ENCODE peak calls at places on chromosome 22, in seven cellular contexts. J is H1, M is HepG2, B is HCT116, Q is SK-N-SH, P is K562, S is GM12878. F is an unnamed sample.

GRCh38 chr22:43150731-43151206 is 590 bp upstream of the TSPO start:
- DNase-seq in S (no peak), Q (no peak), J (no peak), B (no peak), M (no peak), P (no peak), F (no peak)

GRCh38 chr22:38416621-38417251 is 38.3 kb downstream of the KCNJ4 start:
- DNase-seq in S (no peak), J (no peak), B (no peak), M (no peak), P (no peak), Q (no peak), F (no peak)

GRCh38 chr22:43528601-43529360 is 117.0 kb downstream of the MPPED1 start:
- DNase-seq in S (no peak), Q (no peak), P (no peak), M (no peak), J (no peak), B (no peak), F (no peak)

GRCh38 chr22:27800250-27801131 is 1.1 kb downstream of the MN1 start:
- DNase-seq in J (no peak), B (no peak), S (no peak), M (no peak), Q (peak), P (peak), F (peak)

GRCh38 chr22:44363980-44364749 is 51.4 kb upstream of the SHISAL1 start:
- DNase-seq in B (no peak), P (no peak), M (no peak), S (no peak), Q (peak), J (no peak), F (no peak)

GRCh38 chr22:37283393-37283937 is 1.2 kb downstream of the CYTH4 start:
- DNase-seq in P (no peak), J (peak), B (no peak), Q (peak), M (no peak), S (no peak), F (no peak)

GRCh38 chr22:26168934-26169311 is 339 bp upstream of the SEZ6L start:
- DNase-seq in B (no peak), J (no peak), Q (no peak), M (no peak), S (no peak), P (no peak), F (no peak)

GRCh38 chr22:23068832-23069385 is 1.4 kb upstream of the GNAZ start:
- DNase-seq in J (no peak), M (no peak), P (no peak), S (no peak), B (no peak), Q (no peak), F (no peak)

GRCh38 chr22:49497266-49497665 is 330.4 kb downstream of the BRD1 start:
- DNase-seq in S (no peak), P (no peak), Q (no peak), M (peak), J (no peak), B (peak), F (no peak)

GRCh38 chr22:39097098-39098020 is at the start of gene APOBEC3H:
- DNase-seq in J (no peak), Q (no peak), M (no peak), P (peak), S (no peak), B (peak), F (no peak)

GRCh38 chr22:17145021-17145680 is 13.9 kb downstream of the HDHD5 start:
- DNase-seq in J (no peak), S (no peak), Q (no peak), P (no peak), M (no peak), B (no peak), F (no peak)

GRCh38 chr22:21443057-21443734 is 24.0 kb upstream of the TMEM191C start:
- DNase-seq in J (peak), P (no peak), S (no peak), Q (no peak), B (no peak), M (no peak), F (no peak)

GRCh38 chr22:19169002-19169946 is 9.3 kb downstream of the SLC25A1 start:
- DNase-seq in S (no peak), P (peak), M (no peak), J (peak), B (no peak), Q (peak), F (no peak)

GRCh38 chr22:27139935-27140493 is 482.6 kb downstream of the MIAT start:
- DNase-seq in M (no peak), P (no peak), Q (peak), J (no peak), B (no peak), S (no peak), F (no peak)

GRCh38 chr22:32803020-32803758 is 1.7 kb downstream of the TIMP3 start:
- DNase-seq in P (no peak), Q (no peak), J (no peak), S (no peak), B (no peak), M (no peak), F (no peak)

GRCh38 chr22:28923826-28924732 is 40.7 kb downstream of the ZNRF3 start:
- DNase-seq in J (no peak), Q (peak), P (no peak), S (no peak), B (peak), M (peak), F (no peak)

GRCh38 chr22:49664891-49665290 is 162.8 kb downstream of the BRD1 start:
- DNase-seq in J (no peak), M (no peak), B (no peak), S (no peak), P (no peak), Q (no peak), F (no peak)

GRCh38 chr22:28500005-28500404 is 179.6 kb downstream of the TTC28 start:
- DNase-seq in S (no peak), M (no peak), B (no peak), P (no peak), Q (no peak), J (no peak), F (no peak)

GRCh38 chr22:25839755-25840154 is 97.8 kb downstream of the MYO18B start:
- DNase-seq in M (no peak), Q (no peak), B (no peak), P (no peak), J (peak), S (no peak), F (no peak)

GRCh38 chr22:48077699-48078098 is 1315.2 kb downstream of the TBC1D22A start:
- DNase-seq in S (no peak), J (no peak), P (no peak), B (no peak), M (no peak), Q (no peak), F (no peak)

GRCh38 chr22:18156878-18157713 is 7.1 kb downstream of the USP18 start:
- DNase-seq in M (peak), S (no peak), J (peak), Q (peak), B (peak), P (peak), F (peak)

GRCh38 chr22:31212783-31213626 is 907 bp downstream of the LIMK2 start:
- DNase-seq in S (no peak), B (no peak), M (no peak), P (no peak), J (peak), Q (peak), F (no peak)

DNA sequence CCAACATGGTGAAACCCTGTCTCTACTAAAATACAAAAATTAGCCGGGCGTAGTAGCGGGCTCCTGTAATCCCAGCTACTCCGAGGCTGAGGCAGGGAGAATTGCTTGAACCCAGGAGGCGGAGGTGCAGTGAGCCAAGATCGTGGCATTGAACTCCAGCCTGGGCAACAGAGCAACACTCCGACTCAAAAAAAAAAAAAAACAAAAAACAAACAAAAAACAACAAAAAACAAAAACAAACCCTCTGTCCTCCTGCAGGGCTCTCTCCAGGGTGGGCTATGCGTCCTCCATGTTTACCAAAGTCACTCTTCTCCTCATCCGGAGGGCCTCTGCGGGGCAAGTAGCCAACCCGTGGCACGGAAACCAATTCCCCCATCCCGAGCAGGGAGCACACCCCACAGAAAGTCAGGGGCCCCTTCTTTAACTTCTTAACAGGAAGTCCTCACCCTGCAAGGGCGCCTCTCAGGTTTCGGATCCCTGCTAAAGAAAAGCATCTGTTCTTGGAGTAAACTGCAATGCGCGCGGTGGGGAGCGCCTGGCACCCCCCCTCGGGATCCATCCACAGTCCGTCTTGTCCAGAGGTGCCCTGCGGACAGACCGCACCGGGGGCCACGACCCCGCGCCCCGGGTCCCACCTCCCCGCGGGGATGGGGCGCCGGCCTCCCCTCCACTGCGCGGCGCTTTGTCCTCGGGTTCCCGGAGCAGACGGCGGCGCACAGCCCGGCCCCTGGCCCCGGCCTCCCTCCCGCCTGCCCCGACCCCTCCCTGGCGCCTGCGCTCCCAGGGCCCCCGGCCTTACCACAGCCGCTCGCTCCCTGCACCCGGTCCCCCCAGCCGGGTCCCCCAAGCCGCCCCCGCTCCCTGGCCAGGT is 712 bp downstream of the CERK start:
- DNase-seq in M (no peak), S (no peak), P (peak), Q (no peak), B (no peak), J (peak), F (no peak)
- TF ChIP-seq JUND in M (no peak), S (no peak), P (no peak), Q (no peak), B (no peak), J (no peak), F (no peak)

GRCh38 chr22:24284747-24285203 is 14.1 kb downstream of the SPECC1L start:
- DNase-seq in S (no peak), J (no peak), Q (no peak), M (no peak), B (peak), P (no peak), F (no peak)
- TF ChIP-seq JUND in S (no peak), J (peak), Q (peak), M (no peak), B (peak), P (peak), F (no peak)

GRCh38 chr22:35541254-35541748 is 670 bp downstream of the RASD2 start:
- DNase-seq in Q (peak), J (peak), P (no peak), S (no peak), M (no peak), B (no peak), F (peak)

GRCh38 chr22:35539487-35539886 is 1.1 kb upstream of the RASD2 start:
- DNase-seq in J (no peak), B (no peak), Q (no peak), M (no peak), S (no peak), P (no peak), F (no peak)

GRCh38 chr22:35538801-35539321 is 1.8 kb upstream of the RASD2 start:
- DNase-seq in Q (peak), M (no peak), S (no peak), P (peak), J (peak), B (peak), F (peak)

GRCh38 chr22:35540600-35541253 is at the start of gene RASD2:
- DNase-seq in Q (no peak), B (no peak), S (no peak), J (peak), M (no peak), P (peak), F (peak)

GRCh38 chr22:35539910-35540599 is 576 bp upstream of the RASD2 start:
- DNase-seq in B (no peak), Q (peak), J (peak), S (no peak), M (no peak), P (peak), F (peak)
- TF ChIP-seq JUND in B (no peak), Q (no peak), J (no peak), S (no peak), M (no peak), P (no peak), F (no peak)

GRCh38 chr22:46019351-46019750 is 42.4 kb upstream of the WNT7B start:
- DNase-seq in B (no peak), J (no peak), M (no peak), Q (no peak), P (no peak), S (no peak), F (peak)
- TF ChIP-seq JUND in B (no peak), J (no peak), M (no peak), Q (no peak), P (no peak), S (no peak), F (no peak)

F was measured in T47D.